ENCODE peak calls at places on chromosome 20, in five cellular contexts. O is DND-41; U is CD8-positive, alpha-beta T cell; Z is upper lobe of right lung; W is prostate gland. S is an unnamed sample.

GRCh38 chr20:57391439-57392129 is 388 bp downstream of the RBM38 start:
- DNase-seq in O (no peak), U (peak; percentile 27), Z (peak; percentile 71), W (no peak), S (peak; percentile 86)

GRCh38 chr20:56343861-56344381 is 14.9 kb upstream of the FAM210B start:
- DNase-seq in O (no peak), U (peak; percentile 33), Z (peak; percentile 76), W (peak; percentile 39), S (peak; percentile 87)

GRCh38 chr20:38023181-38024085 is 9.8 kb downstream of the TTI1 start:
- DNase-seq in O (no peak), U (no peak), Z (no peak), W (no peak), S (no peak)

GRCh38 chr20:22383156-22383555 is 201.2 kb downstream of the FOXA2 start:
- DNase-seq in O (no peak), U (no peak), Z (no peak), W (no peak), S (no peak)

GRCh38 chr20:40930561-40930960 is 98.1 kb upstream of the TOP1 start:
- DNase-seq in O (no peak), U (no peak), Z (no peak), W (no peak), S (no peak)

GRCh38 chr20:54173653-54174451 is at the start of gene CYP24A1:
- DNase-seq in O (no peak), U (no peak), Z (peak; percentile 70), W (no peak), S (no peak)

GRCh38 chr20:24951536-24952047 is 2.5 kb downstream of the CST7 start:
- DNase-seq in O (peak; percentile 5), U (no peak), Z (peak; percentile 54), W (no peak), S (peak; percentile 26)

GRCh38 chr20:16947346-16947943 is 199.3 kb downstream of the OTOR start:
- DNase-seq in O (no peak), U (no peak), Z (no peak), W (no peak), S (no peak)

GRCh38 chr20:2658414-2659354 is 5.3 kb downstream of the IDH3B start:
- DNase-seq in O (peak; percentile 59), U (no peak), Z (no peak), W (no peak), S (no peak)

GRCh38 chr20:43548273-43548880 is 10.4 kb upstream of the SGK2 start:
- DNase-seq in O (no peak), U (no peak), Z (no peak), W (no peak), S (no peak)

GRCh38 chr20:17465236-17465635 is 65.9 kb downstream of the BFSP1 start:
- DNase-seq in O (no peak), U (no peak), Z (no peak), W (no peak), S (no peak)

GRCh38 chr20:22825076-22825475 is 210.0 kb upstream of the SSTR4 start:
- DNase-seq in O (no peak), U (no peak), Z (no peak), W (no peak), S (no peak)

GRCh38 chr20:35055445-35056276 is 36.9 kb downstream of the TRPC4AP start:
- DNase-seq in O (no peak), U (no peak), Z (no peak), W (no peak), S (no peak)

GRCh38 chr20:54268941-54269340 is 61.1 kb downstream of the PFDN4 start:
- DNase-seq in O (no peak), U (no peak), Z (no peak), W (no peak), S (no peak)

GRCh38 chr20:42530855-42531674 is 658.6 kb downstream of the PTPRT start:
- DNase-seq in O (peak; percentile 26), U (no peak), Z (no peak), W (no peak), S (no peak)

GRCh38 chr20:9945406-9945805 is 89.4 kb upstream of the ANKEF1 start:
- DNase-seq in O (no peak), U (no peak), Z (no peak), W (no peak), S (no peak)

GRCh38 chr20:24961384-24962181 is 12.5 kb downstream of the CST7 start:
- DNase-seq in O (no peak), U (no peak), Z (no peak), W (no peak), S (peak; percentile 40)

GRCh38 chr20:16528078-16528477 is 45.2 kb downstream of the KIF16B start:
- DNase-seq in O (no peak), U (no peak), Z (no peak), W (peak; percentile 75), S (peak; percentile 82)

GRCh38 chr20:17710379-17711305 is 10.9 kb downstream of the BANF2 start:
- DNase-seq in O (no peak), U (no peak), Z (no peak), W (no peak), S (no peak)

GRCh38 chr20:53706511-53707031 is 112.9 kb upstream of the ZNF217 start:
- DNase-seq in O (peak; percentile 76), U (peak; percentile 17), Z (no peak), W (no peak), S (no peak)

GRCh38 chr20:699811-700338 is 24.3 kb upstream of the SCRT2 start:
- DNase-seq in O (no peak), U (no peak), Z (no peak), W (no peak), S (no peak)

GRCh38 chr20:60695223-60695622 is 556.8 kb upstream of the CDH4 start:
- DNase-seq in O (peak; percentile 10), U (no peak), Z (no peak), W (no peak), S (no peak)

GRCh38 chr20:36435799-36436541 is 105.3 kb upstream of the MYL9 start:
- DNase-seq in O (peak; percentile 52), U (peak; percentile 89), Z (peak; percentile 93), W (peak; percentile 48), S (peak; percentile 98)

GRCh38 chr20:16061394-16061793 is 511.9 kb downstream of the KIF16B start:
- DNase-seq in O (no peak), U (no peak), Z (no peak), W (no peak), S (no peak)

GRCh38 chr20:23145281-23145700 is 59.2 kb upstream of the CD93 start:
- DNase-seq in O (no peak), U (no peak), Z (peak; percentile 63), W (no peak), S (peak; percentile 37)

GRCh38 chr20:39865446-39865845 is 823.6 kb downstream of the MAFB start:
- DNase-seq in O (no peak), U (no peak), Z (no peak), W (no peak), S (no peak)

GRCh38 chr20:39875493-39876110 is 813.4 kb downstream of the MAFB start:
- DNase-seq in O (no peak), U (no peak), Z (no peak), W (no peak), S (no peak)

GRCh38 chr20:39874049-39874893 is 814.8 kb downstream of the MAFB start:
- DNase-seq in O (peak; percentile 56), U (no peak), Z (peak; percentile 67), W (peak; percentile 53), S (peak; percentile 78)

GRCh38 chr20:39873286-39873685 is 815.8 kb downstream of the MAFB start:
- DNase-seq in O (no peak), U (no peak), Z (no peak), W (no peak), S (no peak)

GRCh38 chr20:39871013-39871412 is 818.0 kb downstream of the MAFB start:
- DNase-seq in O (no peak), U (no peak), Z (no peak), W (no peak), S (no peak)
- H3K9me3 ChIP-seq in O (no peaks in the 10 kb centered on the region), U (no peaks in the 10 kb centered on the region), Z (no peaks in the 10 kb centered on the region), W (no peaks in the 10 kb centered on the region), S (no peaks in the 10 kb centered on the region)

GRCh38 chr20:63519765-63520593 is 586 bp upstream of the PPDPF start:
- DNase-seq in O (peak; percentile 71), U (peak; percentile 73), Z (peak; percentile 88), W (peak; percentile 52), S (peak; percentile 95)
- H3K27ac ChIP-seq in O (no peak overlapping the region), U (peak overlapping the region; percentile 85), Z (peak overlapping the region; percentile 97), W (peak overlapping the region; percentile 100), S (peak overlapping the region; percentile 79)

GRCh38 chr20:33915726-33916331 is 77.9 kb upstream of the RALY start:
- DNase-seq in O (peak; percentile 64), U (peak; percentile 62), Z (peak; percentile 70), W (no peak), S (no peak)

GRCh38 chr20:33914871-33915270 is 78.8 kb upstream of the RALY start:
- DNase-seq in O (peak; percentile 81), U (peak; percentile 37), Z (no peak), W (no peak), S (no peak)

GRCh38 chr20:33918662-33919061 is 75.0 kb upstream of the RALY start:
- DNase-seq in O (no peak), U (no peak), Z (no peak), W (no peak), S (no peak)

GRCh38 chr20:33919653-33920052 is 74.1 kb upstream of the RALY start:
- DNase-seq in O (no peak), U (no peak), Z (no peak), W (no peak), S (no peak)

GRCh38 chr20:33917813-33918525 is 75.7 kb upstream of the RALY start:
- DNase-seq in O (no peak), U (no peak), Z (no peak), W (no peak), S (no peak)
- TF ChIP-seq CTCF in O (no peak), U (no peak), Z (no peak), W (no peak), S (no peak)

GRCh38 chr20:31355981-31356380 is 12.4 kb upstream of the DEFB118 start:
- DNase-seq in O (no peak), U (no peak), Z (no peak), W (no peak), S (no peak)
- H3K9me3 ChIP-seq in O (no peaks in the 10 kb centered on the region), U (no peaks in the 10 kb centered on the region), Z (no peaks in the 10 kb centered on the region), W (no peaks in the 10 kb centered on the region), S (no peaks in the 10 kb centered on the region)

GRCh38 chr20:31678389-31679356 is 41.0 kb downstream of the COX4I2 start:
- DNase-seq in O (peak; percentile 55), U (no peak), Z (no peak), W (no peak), S (peak; percentile 91)
- H3K27ac ChIP-seq in O (peak overlapping the region; percentile 100), U (no peak overlapping the region), Z (peak overlapping the region; percentile 85), W (peak overlapping the region; percentile 78), S (peak overlapping the region; percentile 66)

DNA sequence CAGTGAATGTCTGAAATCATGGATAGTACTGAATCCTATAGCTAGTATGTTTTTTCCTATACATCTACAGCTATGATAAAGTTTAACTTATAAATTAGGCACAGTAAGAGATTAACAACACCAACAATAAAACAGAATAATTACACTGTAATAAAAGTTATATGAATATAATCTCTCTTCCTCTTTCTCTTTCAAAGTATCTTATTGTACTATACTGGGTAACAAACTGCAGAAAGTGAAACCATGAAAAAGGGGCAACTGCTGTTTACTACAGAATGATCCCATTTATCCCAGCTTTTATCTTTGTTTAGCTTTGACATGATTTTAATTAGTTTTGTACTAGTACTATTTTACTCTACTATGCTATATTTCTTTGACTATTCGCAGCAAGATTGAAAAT is 25.8 kb downstream of the ESF1 start:
- DNase-seq in O (no peak), U (no peak), Z (no peak), W (no peak), S (no peak)
- TF ChIP-seq CTCF in O (no peak), U (no peak), Z (no peak), W (no peak), S (no peak)

GRCh38 chr20:39576786-39577185 is 614.6 kb downstream of the DHX35 start:
- DNase-seq in O (no peak), U (no peak), Z (no peak), W (no peak), S (no peak)
- H3K9me3 ChIP-seq in O (peaks cover 4% of the 10 kb centered on the region), U (no peaks in the 10 kb centered on the region), Z (no peaks in the 10 kb centered on the region), W (no peaks in the 10 kb centered on the region), S (no peaks in the 10 kb centered on the region)